ENCODE peak calls at places on chromosomes 12 and 14, in nine cellular contexts. One of them, this sample, is unnamed.

GRCh38 chr12:96906849-96907664 is at the start of gene NEDD1:
- DNase-seq in cardiac muscle cell: peak; percentile 91
- DNase-seq in CD8-positive, alpha-beta T cell: peak; percentile 65
- DNase-seq in kidney: peak; percentile 96
- DNase-seq in left ventricle myocardium inferior: peak; percentile 87
- DNase-seq in fibroblast of mammary gland: peak; percentile 59
- DNase-seq in hepatocyte: peak; percentile 91
- DNase-seq in choroid plexus epithelial cell: peak; percentile 68
- DNase-seq in left lung: peak; percentile 89
- DNase-seq in this sample: peak; percentile 68

GRCh38 chr12:126903180-126903876 is 1363.6 kb upstream of the TMEM132C start:
- DNase-seq in choroid plexus epithelial cell: no peak
- DNase-seq in cardiac muscle cell: no peak
- DNase-seq in left lung: no peak
- DNase-seq in fibroblast of mammary gland: no peak
- DNase-seq in hepatocyte: no peak
- DNase-seq in kidney: no peak
- DNase-seq in left ventricle myocardium inferior: no peak
- DNase-seq in CD8-positive, alpha-beta T cell: no peak
- DNase-seq in this sample: no peak

GRCh38 chr12:18355429-18355828 is 94.1 kb downstream of the PIK3C2G start:
- DNase-seq in fibroblast of mammary gland: no peak
- DNase-seq in kidney: no peak
- DNase-seq in cardiac muscle cell: no peak
- DNase-seq in choroid plexus epithelial cell: no peak
- DNase-seq in left lung: no peak
- DNase-seq in CD8-positive, alpha-beta T cell: no peak
- DNase-seq in hepatocyte: no peak
- DNase-seq in left ventricle myocardium inferior: no peak
- DNase-seq in this sample: no peak

GRCh38 chr14:72736791-72737559 is 156.9 kb downstream of the DPF3 start:
- DNase-seq in choroid plexus epithelial cell: no peak
- DNase-seq in left ventricle myocardium inferior: no peak
- DNase-seq in fibroblast of mammary gland: peak; percentile 77
- DNase-seq in cardiac muscle cell: no peak
- DNase-seq in hepatocyte: no peak
- DNase-seq in CD8-positive, alpha-beta T cell: no peak
- DNase-seq in kidney: no peak
- DNase-seq in left lung: no peak
- DNase-seq in this sample: peak; percentile 89

GRCh38 chr12:8681129-8681902 is 16.5 kb upstream of the RIMKLB start:
- DNase-seq in left ventricle myocardium inferior: no peak
- DNase-seq in left lung: no peak
- DNase-seq in choroid plexus epithelial cell: peak; percentile 75
- DNase-seq in kidney: no peak
- DNase-seq in fibroblast of mammary gland: peak; percentile 21
- DNase-seq in hepatocyte: peak; percentile 82
- DNase-seq in CD8-positive, alpha-beta T cell: no peak
- DNase-seq in cardiac muscle cell: no peak
- DNase-seq in this sample: peak; percentile 23

GRCh38 chr12:122836027-122836921 is 1.0 kb downstream of the HIP1R start:
- DNase-seq in hepatocyte: peak; percentile 70
- DNase-seq in left lung: no peak
- DNase-seq in CD8-positive, alpha-beta T cell: peak; percentile 45
- DNase-seq in kidney: peak; percentile 80
- DNase-seq in choroid plexus epithelial cell: no peak
- DNase-seq in left ventricle myocardium inferior: no peak
- DNase-seq in fibroblast of mammary gland: peak; percentile 35
- DNase-seq in cardiac muscle cell: peak; percentile 41
- DNase-seq in this sample: no peak

GRCh38 chr14:84087986-84088531 is 1441.9 kb upstream of the FLRT2 start:
- DNase-seq in fibroblast of mammary gland: peak; percentile 30
- DNase-seq in hepatocyte: no peak
- DNase-seq in kidney: no peak
- DNase-seq in CD8-positive, alpha-beta T cell: no peak
- DNase-seq in left ventricle myocardium inferior: no peak
- DNase-seq in left lung: no peak
- DNase-seq in cardiac muscle cell: no peak
- DNase-seq in choroid plexus epithelial cell: peak; percentile 96
- DNase-seq in this sample: no peak

GRCh38 chr14:30754778-30755177 is 119.6 kb upstream of the COCH start:
- DNase-seq in CD8-positive, alpha-beta T cell: no peak
- DNase-seq in left ventricle myocardium inferior: no peak
- DNase-seq in hepatocyte: no peak
- DNase-seq in kidney: no peak
- DNase-seq in left lung: no peak
- DNase-seq in fibroblast of mammary gland: no peak
- DNase-seq in choroid plexus epithelial cell: no peak
- DNase-seq in cardiac muscle cell: no peak
- DNase-seq in this sample: no peak

GRCh38 chr14:85987292-85987691 is 457.3 kb downstream of the FLRT2 start:
- DNase-seq in left ventricle myocardium inferior: no peak
- DNase-seq in hepatocyte: no peak
- DNase-seq in fibroblast of mammary gland: no peak
- DNase-seq in kidney: no peak
- DNase-seq in CD8-positive, alpha-beta T cell: no peak
- DNase-seq in cardiac muscle cell: no peak
- DNase-seq in choroid plexus epithelial cell: no peak
- DNase-seq in left lung: no peak
- DNase-seq in this sample: no peak

GRCh38 chr14:92688434-92689375 is 59.7 kb downstream of the LGMN start:
- DNase-seq in fibroblast of mammary gland: no peak
- DNase-seq in hepatocyte: no peak
- DNase-seq in left lung: no peak
- DNase-seq in choroid plexus epithelial cell: no peak
- DNase-seq in CD8-positive, alpha-beta T cell: no peak
- DNase-seq in cardiac muscle cell: no peak
- DNase-seq in left ventricle myocardium inferior: no peak
- DNase-seq in kidney: peak; percentile 82
- DNase-seq in this sample: no peak

DNA sequence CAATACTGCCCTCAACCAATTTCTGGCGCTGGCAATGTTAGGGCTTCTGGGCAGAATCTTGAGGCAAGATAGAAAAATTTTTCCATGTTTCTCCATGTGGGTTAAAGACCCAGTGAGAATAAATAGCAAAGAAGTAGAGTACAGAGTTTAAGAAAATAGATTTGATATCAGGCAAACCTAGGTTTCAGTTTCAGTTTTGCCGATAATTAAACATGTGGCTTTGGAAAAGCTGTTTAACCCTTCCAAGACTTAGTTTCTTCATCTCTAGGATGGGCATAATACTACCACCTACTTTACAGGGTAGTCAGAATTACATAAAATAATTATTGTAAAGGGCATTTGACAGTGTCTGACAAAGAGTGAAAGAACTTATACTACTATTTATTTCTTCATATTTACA is 360.4 kb downstream of the PCNX1 start:
- DNase-seq in hepatocyte: no peak
- DNase-seq in left lung: no peak
- DNase-seq in left ventricle myocardium inferior: no peak
- DNase-seq in cardiac muscle cell: no peak
- DNase-seq in fibroblast of mammary gland: peak; percentile 19
- DNase-seq in kidney: no peak
- DNase-seq in CD8-positive, alpha-beta T cell: no peak
- DNase-seq in choroid plexus epithelial cell: peak; percentile 57
- DNase-seq in this sample: no peak
- H3K4me3 ChIP-seq in hepatocyte: no peak overlapping the region
- H3K4me3 ChIP-seq in left lung: no peak overlapping the region
- H3K4me3 ChIP-seq in left ventricle myocardium inferior: no peak overlapping the region
- H3K4me3 ChIP-seq in cardiac muscle cell: no peak overlapping the region
- H3K4me3 ChIP-seq in fibroblast of mammary gland: no peak overlapping the region
- H3K4me3 ChIP-seq in kidney: peak overlapping the region; percentile 61
- H3K4me3 ChIP-seq in CD8-positive, alpha-beta T cell: peak overlapping the region; percentile 0
- H3K4me3 ChIP-seq in choroid plexus epithelial cell: peak overlapping the region; percentile 7
- H3K4me3 ChIP-seq in this sample: no peak overlapping the region

DNA sequence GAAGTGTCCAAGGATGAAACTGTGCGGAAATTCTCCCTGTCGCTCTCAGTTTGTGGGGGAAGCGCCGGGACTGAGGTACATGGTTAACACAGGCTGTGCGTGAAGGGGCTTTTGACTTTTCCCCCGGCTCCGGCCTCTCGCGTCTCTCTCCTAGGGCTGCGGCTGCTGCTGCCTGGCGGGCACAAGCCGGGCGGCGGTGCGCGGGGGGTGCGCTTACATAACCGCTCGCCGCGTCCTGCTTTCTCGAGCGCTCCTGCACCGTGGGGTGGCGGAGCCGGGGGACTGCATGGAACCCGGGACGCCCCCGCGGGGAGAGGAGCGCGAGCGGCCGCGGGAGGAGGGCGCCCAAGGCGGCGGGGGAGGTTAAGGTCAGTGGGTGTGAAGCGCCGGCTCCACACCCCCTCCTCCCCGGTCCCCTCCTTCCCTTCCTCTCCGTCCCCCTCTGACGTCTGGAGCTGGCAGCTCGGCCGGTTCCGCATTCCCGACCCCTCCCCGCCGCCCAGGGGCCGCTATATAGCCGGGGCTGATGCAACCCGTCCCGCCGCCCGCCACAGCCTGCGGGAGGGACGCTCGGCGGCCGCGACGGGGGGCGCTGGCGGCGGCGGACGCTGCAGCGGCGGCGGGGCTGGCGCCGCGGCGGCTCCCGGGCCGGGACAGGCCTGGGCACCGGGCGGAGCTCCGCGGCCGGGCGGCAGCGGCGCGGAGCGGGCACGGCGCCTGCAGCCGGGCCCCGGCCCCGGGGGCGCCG is at the start of gene JDP2:
- DNase-seq in hepatocyte: peak; percentile 93
- DNase-seq in left lung: peak; percentile 96
- DNase-seq in kidney: peak; percentile 97
- DNase-seq in left ventricle myocardium inferior: peak; percentile 97
- DNase-seq in fibroblast of mammary gland: peak; percentile 61
- DNase-seq in CD8-positive, alpha-beta T cell: no peak
- DNase-seq in choroid plexus epithelial cell: peak; percentile 79
- DNase-seq in cardiac muscle cell: peak; percentile 85
- DNase-seq in this sample: peak; percentile 86
- TF ChIP-seq CTCF in hepatocyte: peak; percentile 17
- TF ChIP-seq CTCF in left lung: no peak
- TF ChIP-seq CTCF in kidney: peak; percentile 15
- TF ChIP-seq CTCF in left ventricle myocardium inferior: peak; percentile 47
- TF ChIP-seq CTCF in fibroblast of mammary gland: no peak
- TF ChIP-seq CTCF in CD8-positive, alpha-beta T cell: no peak
- TF ChIP-seq CTCF in choroid plexus epithelial cell: no peak
- TF ChIP-seq CTCF in cardiac muscle cell: no peak
- TF ChIP-seq CTCF in this sample: no peak

GRCh38 chr12:26121323-26121740 is 3.5 kb downstream of the BHLHE41 start:
- DNase-seq in cardiac muscle cell: no peak
- DNase-seq in choroid plexus epithelial cell: no peak
- DNase-seq in hepatocyte: no peak
- DNase-seq in CD8-positive, alpha-beta T cell: no peak
- DNase-seq in kidney: no peak
- DNase-seq in left ventricle myocardium inferior: no peak
- DNase-seq in fibroblast of mammary gland: no peak
- DNase-seq in left lung: no peak
- DNase-seq in this sample: no peak
- H3K4me3 ChIP-seq in cardiac muscle cell: no peak overlapping the region
- H3K4me3 ChIP-seq in choroid plexus epithelial cell: peak overlapping the region; percentile 74
- H3K4me3 ChIP-seq in hepatocyte: no peak overlapping the region
- H3K4me3 ChIP-seq in CD8-positive, alpha-beta T cell: peak overlapping the region; percentile 20
- H3K4me3 ChIP-seq in kidney: no peak overlapping the region
- H3K4me3 ChIP-seq in left ventricle myocardium inferior: peak overlapping the region; percentile 70
- H3K4me3 ChIP-seq in fibroblast of mammary gland: peak overlapping the region; percentile 69
- H3K4me3 ChIP-seq in left lung: no peak overlapping the region
- H3K4me3 ChIP-seq in this sample: peak overlapping the region; percentile 79

GRCh38 chr12:21825924-21826548 is 51.5 kb upstream of the KCNJ8 start:
- DNase-seq in choroid plexus epithelial cell: no peak
- DNase-seq in left lung: no peak
- DNase-seq in hepatocyte: no peak
- DNase-seq in kidney: no peak
- DNase-seq in fibroblast of mammary gland: peak; percentile 8
- DNase-seq in cardiac muscle cell: no peak
- DNase-seq in CD8-positive, alpha-beta T cell: no peak
- DNase-seq in left ventricle myocardium inferior: no peak
- DNase-seq in this sample: no peak

GRCh38 chr12:21826549-21826940 is 52.0 kb upstream of the KCNJ8 start:
- DNase-seq in cardiac muscle cell: no peak
- DNase-seq in fibroblast of mammary gland: no peak
- DNase-seq in left lung: no peak
- DNase-seq in choroid plexus epithelial cell: no peak
- DNase-seq in hepatocyte: no peak
- DNase-seq in kidney: no peak
- DNase-seq in left ventricle myocardium inferior: no peak
- DNase-seq in CD8-positive, alpha-beta T cell: no peak
- DNase-seq in this sample: no peak

GRCh38 chr12:21827135-21827534 is 52.6 kb upstream of the KCNJ8 start:
- DNase-seq in left lung: no peak
- DNase-seq in CD8-positive, alpha-beta T cell: no peak
- DNase-seq in hepatocyte: no peak
- DNase-seq in left ventricle myocardium inferior: no peak
- DNase-seq in choroid plexus epithelial cell: no peak
- DNase-seq in fibroblast of mammary gland: no peak
- DNase-seq in kidney: no peak
- DNase-seq in cardiac muscle cell: no peak
- DNase-seq in this sample: no peak

GRCh38 chr12:21828779-21829178 is 54.3 kb upstream of the KCNJ8 start:
- DNase-seq in left ventricle myocardium inferior: peak; percentile 17
- DNase-seq in left lung: no peak
- DNase-seq in CD8-positive, alpha-beta T cell: no peak
- DNase-seq in fibroblast of mammary gland: peak; percentile 92
- DNase-seq in kidney: no peak
- DNase-seq in choroid plexus epithelial cell: peak; percentile 26
- DNase-seq in cardiac muscle cell: no peak
- DNase-seq in hepatocyte: no peak
- DNase-seq in this sample: peak; percentile 68

DNA sequence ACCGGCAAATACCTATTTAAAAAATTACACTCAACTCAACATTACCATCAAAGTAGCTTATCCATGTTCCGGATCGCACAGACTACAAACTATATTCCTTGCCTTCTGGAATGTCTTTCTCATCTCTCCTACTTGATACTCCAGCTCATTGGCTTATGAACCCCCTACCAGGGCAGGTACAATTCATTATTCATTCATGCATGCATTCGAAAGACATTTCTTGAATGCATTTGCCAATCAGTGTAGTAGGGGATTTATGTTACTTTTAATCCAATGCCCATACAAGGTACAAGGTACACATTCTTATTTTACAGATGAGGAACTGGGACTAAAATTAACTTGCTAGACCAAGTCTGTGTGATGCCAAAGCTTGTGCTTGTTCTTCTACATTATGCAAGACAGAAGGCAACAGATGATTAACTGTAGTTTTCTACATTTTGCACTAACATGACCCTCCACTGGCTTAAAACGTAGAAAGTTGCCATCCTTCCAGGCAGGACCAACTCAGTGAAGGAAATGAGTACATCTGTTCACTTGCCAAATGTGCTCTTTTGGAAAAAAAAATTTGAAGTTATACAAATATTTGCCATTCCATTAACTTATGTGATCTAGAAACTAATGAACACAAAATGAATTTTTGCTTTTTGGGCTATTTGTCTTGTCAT is 53.7 kb upstream of the KCNJ8 start:
- DNase-seq in left lung: no peak
- DNase-seq in cardiac muscle cell: no peak
- DNase-seq in left ventricle myocardium inferior: no peak
- DNase-seq in fibroblast of mammary gland: peak; percentile 82
- DNase-seq in hepatocyte: no peak
- DNase-seq in choroid plexus epithelial cell: peak; percentile 6
- DNase-seq in CD8-positive, alpha-beta T cell: no peak
- DNase-seq in kidney: no peak
- DNase-seq in this sample: peak; percentile 48
- TF ChIP-seq CTCF in left lung: no peak
- TF ChIP-seq CTCF in cardiac muscle cell: no peak
- TF ChIP-seq CTCF in left ventricle myocardium inferior: no peak
- TF ChIP-seq CTCF in fibroblast of mammary gland: no peak
- TF ChIP-seq CTCF in hepatocyte: no peak
- TF ChIP-seq CTCF in choroid plexus epithelial cell: no peak
- TF ChIP-seq CTCF in CD8-positive, alpha-beta T cell: no peak
- TF ChIP-seq CTCF in kidney: no peak
- TF ChIP-seq CTCF in this sample: no peak

This sample was measured in AG10803.